ENCODE peak calls at places on chromosomes 12 and 14, in five cellular contexts. R is spleen, W is left ventricle myocardium inferior, O is stomach, Y is PC-3. A is an unnamed sample. For H3K4me1, the result is how much of the 10 kb centered on the place peaks cover.

GRCh38 chr12:101570022-101570421 is 24.7 kb upstream of the MYBPC1 start:
- DNase-seq in W (no peak), R (no peak), O (no peak), Y (peak), A (no peak)

GRCh38 chr12:117352883-117353282 is 8.5 kb downstream of the NOS1 start:
- DNase-seq in O (no peak), R (no peak), Y (no peak), W (no peak), A (no peak)

GRCh38 chr14:69716483-69717187 is 50.3 kb upstream of the SRSF5 start:
- DNase-seq in W (peak), Y (peak), R (no peak), O (no peak), A (peak)

GRCh38 chr14:92417759-92418158 is 94.8 kb downstream of the SLC24A4 start:
- DNase-seq in W (no peak), Y (no peak), R (no peak), O (no peak), A (no peak)

GRCh38 chr12:78002878-78003277 is 172.2 kb downstream of the NAV3 start:
- DNase-seq in Y (peak), O (no peak), W (no peak), R (no peak), A (no peak)

GRCh38 chr14:92121670-92122350 is at the start of the genes CPSF2 and NDUFB1:
- DNase-seq in W (peak), O (peak), R (peak), Y (peak), A (peak)

GRCh38 chr14:65267856-65268255 is 144.7 kb upstream of the FUT8 start:
- DNase-seq in Y (no peak), W (no peak), R (no peak), O (no peak), A (no peak)

GRCh38 chr12:6869049-6870021 is 2.0 kb downstream of the TPI1 start:
- DNase-seq in O (peak), Y (peak), W (peak), R (peak), A (peak)

GRCh38 chr12:69070319-69071090 is 137.5 kb upstream of the CPM start:
- DNase-seq in W (peak), O (peak), R (no peak), Y (peak), A (no peak)

GRCh38 chr12:127253797-127254196 is 1013.2 kb upstream of the TMEM132C start:
- DNase-seq in O (no peak), R (no peak), Y (no peak), W (no peak), A (no peak)

GRCh38 chr14:65229431-65230286 is 127.3 kb upstream of the MAX start:
- DNase-seq in O (peak), W (peak), R (peak), Y (no peak), A (no peak)

GRCh38 chr12:100651694-100652093 is 78.2 kb downstream of the GAS2L3 start:
- DNase-seq in O (no peak), W (no peak), R (no peak), Y (no peak), A (no peak)

GRCh38 chr12:32108829-32109228 is 2.2 kb downstream of the BICD1 start:
- DNase-seq in O (no peak), R (no peak), W (no peak), Y (no peak), A (no peak)

GRCh38 chr14:51139221-51139681 is 44.3 kb upstream of the TRIM9 start:
- DNase-seq in W (no peak), O (no peak), R (no peak), Y (no peak), A (no peak)

GRCh38 chr12:79083181-79083580 is 218.6 kb downstream of the SYT1 start:
- DNase-seq in Y (peak), W (no peak), R (no peak), O (no peak), A (no peak)

GRCh38 chr12:113725557-113725876 is 240.6 kb downstream of the RBM19 start:
- DNase-seq in W (no peak), O (no peak), R (no peak), Y (no peak), A (no peak)

GRCh38 chr12:112839386-112839972 is 47.9 kb downstream of the RPH3A start:
- DNase-seq in W (no peak), O (no peak), Y (peak), R (no peak), A (no peak)

GRCh38 chr12:69935651-69936100 is 110.6 kb downstream of the MYRFL start:
- DNase-seq in Y (no peak), W (no peak), R (no peak), O (no peak), A (peak)

GRCh38 chr12:127655691-127656090 is 611.3 kb upstream of the TMEM132C start:
- DNase-seq in Y (peak), W (no peak), R (no peak), O (no peak), A (no peak)

GRCh38 chr14:81401420-81402122 is 1.4 kb upstream of the STON2 start:
- DNase-seq in Y (peak), W (no peak), O (no peak), R (no peak), A (no peak)

GRCh38 chr14:74604896-74605295 is 7.1 kb downstream of the LTBP2 start:
- DNase-seq in O (no peak), W (no peak), R (no peak), Y (no peak), A (no peak)

GRCh38 chr12:15788266-15789214 is 648 bp downstream of the EPS8 start:
- DNase-seq in W (peak), O (peak), Y (peak), R (no peak), A (peak)

GRCh38 chr12:40551466-40551865 is 140.8 kb upstream of the CNTN1 start:
- DNase-seq in Y (no peak), W (no peak), O (no peak), R (no peak), A (no peak)

GRCh38 chr12:254039-254438 is 8.6 kb downstream of the SLC6A13 start:
- DNase-seq in Y (no peak), W (no peak), R (no peak), O (no peak), A (no peak)

GRCh38 chr12:49553512-49554088 is 14.3 kb downstream of the MCRS1 start:
- DNase-seq in R (no peak), O (no peak), Y (peak), W (no peak), A (no peak)

GRCh38 chr14:50657753-50658152 is 10.4 kb downstream of the SAV1 start:
- DNase-seq in R (no peak), Y (no peak), O (no peak), W (no peak), A (no peak)

GRCh38 chr14:92651106-92651792 is 97.2 kb downstream of the LGMN start:
- DNase-seq in W (no peak), Y (no peak), R (peak), O (peak), A (no peak)

GRCh38 chr12:108099778-108100177 is 29.3 kb upstream of the WSCD2 start:
- DNase-seq in O (no peak), R (no peak), Y (no peak), W (no peak), A (no peak)

GRCh38 chr14:71130491-71131179 is 223.4 kb downstream of the PCNX1 start:
- DNase-seq in W (no peak), R (no peak), Y (peak), O (no peak), A (no peak)

DNA sequence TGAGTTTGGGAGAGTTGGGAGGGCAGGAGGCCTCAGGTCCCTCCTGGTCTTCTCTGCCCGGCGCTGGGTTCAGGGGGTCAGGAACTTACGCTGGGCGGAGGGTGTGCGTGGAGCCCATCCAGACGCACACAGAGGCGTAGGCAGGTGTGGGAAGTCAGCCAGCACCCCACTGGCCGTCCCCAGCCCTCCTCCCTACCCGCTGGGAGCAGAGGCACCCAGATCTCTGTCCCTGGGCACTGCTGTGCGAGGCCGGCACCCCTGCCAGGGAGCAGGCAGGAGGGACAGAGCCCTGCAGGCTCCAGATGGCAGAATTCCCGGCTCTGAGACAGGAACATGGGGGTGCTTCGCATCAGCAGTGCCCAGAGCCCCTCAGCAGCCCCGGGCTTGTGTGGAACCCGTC is 59.6 kb downstream of the LRCOL1 start:
- DNase-seq in R (no peak), O (no peak), W (no peak), Y (no peak), A (no peak)
- H3K4me1 ChIP-seq in R (under half), O (under half), W (under half), Y (under half), A (under half)

DNA sequence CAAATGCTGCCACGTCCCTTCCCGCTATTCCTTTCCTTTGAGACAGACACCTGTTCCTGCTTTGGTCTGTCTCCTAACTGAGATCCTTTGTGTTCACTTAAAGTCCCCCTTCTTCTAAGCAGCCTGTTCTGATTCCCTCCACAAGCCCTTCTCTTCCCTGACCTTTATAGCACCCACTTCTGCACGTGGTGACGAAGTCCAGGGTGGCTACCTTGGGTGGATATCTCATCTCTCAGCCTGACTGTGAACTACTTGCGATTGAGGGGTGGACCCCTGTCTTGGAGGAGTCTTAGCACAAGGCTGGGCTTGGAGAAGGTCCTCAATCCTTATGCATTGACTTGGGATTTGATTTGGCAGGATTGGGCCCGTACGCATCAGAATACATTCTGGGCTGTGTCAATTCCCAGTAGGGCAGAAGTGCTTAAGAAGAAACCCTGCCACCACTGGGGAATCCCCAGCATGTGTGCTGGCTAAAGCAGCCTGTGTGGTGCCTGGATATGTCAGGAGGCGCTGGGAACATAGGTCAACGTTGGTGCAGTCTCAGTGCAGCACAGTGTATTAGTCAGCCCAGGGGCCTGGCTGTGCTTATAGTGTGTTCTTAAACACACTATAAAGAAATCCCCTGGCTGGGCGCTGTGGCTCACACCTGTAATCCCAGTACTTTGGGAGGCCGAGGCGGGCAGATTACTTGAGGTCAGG is 23.6 kb downstream of the KRT80 start:
- DNase-seq in R (no peak), W (no peak), Y (peak), O (peak), A (no peak)
- H3K27ac ChIP-seq in R (no peak), W (no peak), Y (peak), O (peak), A (no peak)

GRCh38 chr12:56297400-56297799 is 2.7 kb downstream of the CS start:
- DNase-seq in Y (peak), R (no peak), W (no peak), O (no peak), A (no peak)
- H3K4me1 ChIP-seq in Y (under half), R (under half), W (half or more), O (under half), A (under half)

DNA sequence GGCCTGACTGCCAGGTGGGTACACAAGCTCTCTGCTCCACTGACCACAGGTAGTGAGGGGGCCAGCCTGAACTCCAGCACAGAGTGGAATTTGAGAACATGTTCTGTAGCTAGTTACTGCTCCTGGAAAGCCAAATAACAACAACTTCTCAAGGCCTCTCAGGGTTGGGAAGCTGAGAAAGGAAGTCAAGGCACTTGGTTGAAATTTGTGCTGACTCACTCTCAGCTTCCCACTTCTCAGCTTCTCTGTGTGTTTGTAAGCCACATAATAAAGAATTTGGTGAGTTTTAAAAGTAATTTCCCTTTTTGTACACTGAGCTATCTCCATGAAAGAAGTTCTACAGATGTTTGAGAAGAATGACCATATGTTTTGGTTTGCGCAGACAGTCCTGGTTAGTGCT is 234.9 kb downstream of the KTN1 start:
- DNase-seq in O (no peak), R (no peak), Y (no peak), W (no peak), A (no peak)
- H3K27ac ChIP-seq in O (no peak), R (no peak), Y (peak), W (no peak), A (no peak)

GRCh38 chr12:24840046-24840800 is 108.7 kb downstream of the BCAT1 start:
- DNase-seq in R (no peak), Y (no peak), O (no peak), W (no peak), A (no peak)
- H3K4me1 ChIP-seq in R (under half), Y (under half), O (under half), W (under half), A (under half)

GRCh38 chr14:29757188-29757680 is 170.4 kb downstream of the PRKD1 start:
- DNase-seq in W (no peak), R (no peak), Y (no peak), O (no peak), A (no peak)

GRCh38 chr14:29755311-29756052 is 172.2 kb downstream of the PRKD1 start:
- DNase-seq in R (no peak), O (no peak), W (no peak), Y (no peak), A (no peak)

GRCh38 chr14:29763342-29763858 is 164.2 kb downstream of the PRKD1 start:
- DNase-seq in W (no peak), O (no peak), Y (no peak), R (no peak), A (no peak)

GRCh38 chr14:29757711-29758233 is 169.9 kb downstream of the PRKD1 start:
- DNase-seq in O (no peak), Y (no peak), R (no peak), W (no peak), A (no peak)

DNA sequence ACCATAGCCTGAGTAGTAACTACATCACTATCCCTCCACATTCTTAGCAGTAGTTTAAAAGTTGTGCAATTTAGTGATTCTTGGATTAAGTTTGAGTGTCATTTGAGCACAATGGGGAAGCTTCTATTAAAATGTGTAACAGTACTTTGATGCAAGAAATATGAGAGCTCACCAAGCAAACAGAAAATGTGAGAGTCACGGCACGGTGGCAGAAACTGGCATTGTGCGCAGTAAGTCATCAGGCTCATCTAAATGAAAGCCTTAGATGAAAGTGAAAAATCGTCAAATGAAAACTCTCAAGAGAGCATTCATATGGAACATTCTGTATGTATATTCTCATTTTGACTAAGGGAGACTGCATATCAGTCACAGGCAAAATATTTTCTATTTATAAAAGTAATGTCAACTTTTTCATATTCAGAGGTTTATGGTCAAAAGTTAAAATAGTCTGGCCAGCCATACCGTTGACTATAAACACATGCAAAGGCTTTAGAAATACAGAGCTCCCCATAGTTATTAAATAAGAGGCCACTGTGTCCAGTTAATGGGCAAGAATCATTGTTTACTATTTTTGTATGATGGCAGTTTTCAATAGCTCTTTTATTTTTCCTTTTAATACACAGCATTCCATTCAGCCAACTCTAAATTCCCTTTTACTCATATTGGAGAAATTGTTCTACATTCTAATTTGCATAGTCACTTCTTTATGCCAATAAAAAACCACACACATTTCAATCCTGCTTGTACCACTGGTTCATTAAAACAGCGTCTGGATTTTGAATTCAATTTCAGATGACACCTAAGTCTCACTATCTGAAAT is 167.9 kb downstream of the PRKD1 start:
- DNase-seq in O (no peak), R (no peak), W (no peak), Y (no peak), A (no peak)
- H3K27ac ChIP-seq in O (no peak), R (no peak), W (no peak), Y (no peak), A (no peak)

GRCh38 chr14:105471823-105472495 is 2.7 kb upstream of the CRIP2 start:
- DNase-seq in O (no peak), W (peak), R (no peak), Y (no peak), A (no peak)

GRCh38 chr14:105468621-105469241 is 5.9 kb upstream of the CRIP2 start:
- DNase-seq in Y (no peak), W (peak), O (peak), R (no peak), A (peak)

GRCh38 chr14:105470812-105471771 is 3.5 kb upstream of the CRIP2 start:
- DNase-seq in R (no peak), O (no peak), W (peak), Y (no peak), A (no peak)

GRCh38 chr14:105469456-105470162 is 5.0 kb upstream of the CRIP2 start:
- DNase-seq in Y (no peak), R (no peak), W (peak), O (peak), A (peak)

DNA sequence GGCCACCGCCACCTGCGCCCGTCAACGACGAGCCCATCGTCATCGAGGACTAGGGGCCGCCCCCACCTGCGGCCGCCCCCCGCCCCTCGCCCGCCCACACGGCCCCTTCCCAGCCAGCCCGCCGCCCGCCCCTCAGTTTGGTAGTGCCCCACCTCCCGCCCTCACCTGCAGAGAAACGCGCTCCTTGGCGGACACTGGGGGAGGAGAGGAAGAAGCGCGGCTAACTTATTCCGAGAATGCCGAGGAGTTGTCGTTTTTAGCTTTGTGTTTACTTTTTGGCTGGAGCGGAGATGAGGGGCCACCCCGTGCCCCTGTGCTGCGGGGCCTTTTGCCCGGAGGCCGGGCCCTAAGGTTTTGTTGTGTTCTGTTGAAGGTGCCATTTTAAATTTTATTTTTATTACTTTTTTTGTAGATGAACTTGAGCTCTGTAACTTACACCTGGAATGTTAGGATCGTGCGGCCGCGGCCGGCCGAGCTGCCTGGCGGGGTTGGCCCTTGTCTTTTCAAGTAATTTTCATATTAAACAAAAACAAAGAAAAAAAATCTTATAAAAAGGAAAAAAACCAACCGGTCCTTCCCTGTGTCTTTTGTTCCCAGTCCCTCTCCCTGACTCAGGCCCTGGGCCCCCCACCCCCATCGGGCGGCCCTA is 4.3 kb upstream of the CRIP2 start:
- DNase-seq in R (no peak), W (no peak), Y (no peak), O (no peak), A (no peak)
- H3K4me1 ChIP-seq in R (under half), W (half or more), Y (under half), O (half or more), A (half or more)

A was measured in breast epithelium.